ENCODE peak calls at places on chromosomes 2 and 18, in five cellular contexts. E, D, I, Y and A are unnamed samples.

GRCh38 chr2:72129676-72130340 is 17.9 kb downstream of the CYP26B1 start:
- DNase-seq in Y (no peak), E (peak; percentile 18), I (no peak), D (no peak), A (no peak)

GRCh38 chr2:228352048-228352447 is 170.6 kb upstream of the SPHKAP start:
- DNase-seq in D (no peak), I (no peak), E (no peak), Y (no peak), A (no peak)

GRCh38 chr2:225282858-225283693 is 116.4 kb upstream of the NYAP2 start:
- DNase-seq in Y (peak; percentile 10), D (no peak), I (peak; percentile 54), E (peak; percentile 40), A (peak; percentile 19)

GRCh38 chr2:237254369-237254861 is 159.5 kb downstream of the COL6A3 start:
- DNase-seq in E (no peak), Y (no peak), I (no peak), D (no peak), A (no peak)

GRCh38 chr2:39381653-39382052 is 55.4 kb downstream of the MAP4K3 start:
- DNase-seq in Y (no peak), D (no peak), E (no peak), I (no peak), A (no peak)

GRCh38 chr2:148968776-148969175 is 69.7 kb upstream of the LYPD6B start:
- DNase-seq in Y (no peak), E (no peak), D (no peak), I (no peak), A (no peak)

GRCh38 chr2:134919360-134920210 is 963 bp downstream of the CCNT2 start:
- DNase-seq in I (no peak), E (no peak), D (no peak), Y (peak; percentile 48), A (peak; percentile 33)

GRCh38 chr2:190342601-190343000 is 788 bp upstream of the INPP1 start:
- DNase-seq in D (no peak), Y (no peak), E (no peak), I (no peak), A (no peak)

GRCh38 chr2:118102433-118103082 is 14.3 kb downstream of the INSIG2 start:
- DNase-seq in I (peak; percentile 15), E (no peak), D (no peak), Y (no peak), A (no peak)

GRCh38 chr2:210913461-210913860 is 357.1 kb downstream of the CPS1 start:
- DNase-seq in Y (no peak), D (no peak), E (no peak), I (no peak), A (no peak)

GRCh38 chr2:222972420-222972819 is 79.6 kb upstream of the KCNE4 start:
- DNase-seq in I (no peak), D (no peak), E (no peak), Y (no peak), A (no peak)

GRCh38 chr2:239321596-239322413 is 79.0 kb downstream of the HDAC4 start:
- DNase-seq in I (no peak), D (no peak), E (peak; percentile 8), Y (peak; percentile 74), A (no peak)

GRCh38 chr2:238970553-238971081 is 122.7 kb downstream of the TWIST2 start:
- DNase-seq in Y (peak; percentile 58), E (peak; percentile 89), D (peak; percentile 20), I (peak; percentile 43), A (peak; percentile 20)

GRCh38 chr2:44642123-44642857 is 280.5 kb downstream of the CAMKMT start:
- DNase-seq in E (no peak), D (no peak), I (no peak), Y (no peak), A (no peak)

GRCh38 chr2:75324141-75324540 is 124.8 kb upstream of the TACR1 start:
- DNase-seq in I (peak; percentile 20), D (no peak), E (no peak), Y (no peak), A (no peak)

GRCh38 chr2:212974692-212975091 is 176.7 kb downstream of the IKZF2 start:
- DNase-seq in Y (no peak), E (no peak), D (no peak), I (peak; percentile 89), A (no peak)

GRCh38 chr2:160731856-160732255 is 238.2 kb upstream of the RBMS1 start:
- DNase-seq in Y (no peak), I (no peak), E (no peak), D (no peak), A (no peak)

GRCh38 chr2:29487967-29488550 is 372.8 kb downstream of the CLIP4 start:
- DNase-seq in Y (no peak), I (no peak), E (no peak), D (no peak), A (no peak)

GRCh38 chr2:238286987-238287386 is 1.4 kb downstream of the PER2 start:
- DNase-seq in I (no peak), E (no peak), D (no peak), Y (peak; percentile 27), A (no peak)

GRCh38 chr2:156321243-156321904 is 11.1 kb downstream of the NR4A2 start:
- DNase-seq in D (no peak), I (no peak), Y (peak; percentile 54), E (no peak), A (peak; percentile 33)

GRCh38 chr2:36919041-36919837 is 47.1 kb downstream of the STRN start:
- DNase-seq in Y (no peak), E (no peak), D (no peak), I (no peak), A (no peak)

GRCh38 chr18:74898965-74899364 is 301.3 kb downstream of the ZNF407 start:
- DNase-seq in Y (no peak), E (no peak), I (peak; percentile 33), D (no peak), A (no peak)

GRCh38 chr2:96913398-96914202 is 43.7 kb upstream of the SEMA4C start:
- DNase-seq in D (peak; percentile 37), I (no peak), E (no peak), Y (peak; percentile 36), A (peak; percentile 31)

GRCh38 chr2:240355001-240355891 is 80.2 kb upstream of the GPC1 start:
- DNase-seq in E (no peak), I (peak; percentile 53), D (no peak), Y (no peak), A (no peak)

GRCh38 chr18:76524900-76525698 is 30.1 kb upstream of the ZNF516 start:
- DNase-seq in E (no peak), Y (no peak), D (no peak), I (peak; percentile 81), A (no peak)